ENCODE peak calls at places on chromosomes 7 and 10, in eight cellular contexts. One of them, this sample, is unnamed.

GRCh38 chr10:89092981-89093380 is 102.4 kb downstream of the FAS start:
- DNase-seq in IMR-90: no peak
- DNase-seq in neural progenitor cell: no peak
- DNase-seq in Calu3: no peak
- DNase-seq in choroid plexus epithelial cell: no peak
- DNase-seq in GM12864: no peak
- DNase-seq in foreskin keratinocyte: no peak
- DNase-seq in stomach: no peak
- DNase-seq in this sample: no peak

GRCh38 chr7:93902777-93903423 is 3.5 kb upstream of the GNGT1 start:
- DNase-seq in IMR-90: peak; percentile 75
- DNase-seq in neural progenitor cell: peak; percentile 62
- DNase-seq in Calu3: peak; percentile 7
- DNase-seq in choroid plexus epithelial cell: peak; percentile 85
- DNase-seq in GM12864: no peak
- DNase-seq in foreskin keratinocyte: peak; percentile 21
- DNase-seq in stomach: no peak
- DNase-seq in this sample: peak; percentile 20

GRCh38 chr10:5090551-5090950 is 3.7 kb upstream of the AKR1C3 start:
- DNase-seq in IMR-90: no peak
- DNase-seq in neural progenitor cell: no peak
- DNase-seq in Calu3: peak; percentile 24
- DNase-seq in choroid plexus epithelial cell: peak; percentile 47
- DNase-seq in GM12864: no peak
- DNase-seq in foreskin keratinocyte: peak; percentile 66
- DNase-seq in stomach: no peak
- DNase-seq in this sample: no peak

GRCh38 chr7:17535776-17536175 is 237.3 kb downstream of the AHR start:
- DNase-seq in IMR-90: peak; percentile 53
- DNase-seq in neural progenitor cell: no peak
- DNase-seq in Calu3: no peak
- DNase-seq in choroid plexus epithelial cell: peak; percentile 50
- DNase-seq in GM12864: no peak
- DNase-seq in foreskin keratinocyte: no peak
- DNase-seq in stomach: no peak
- DNase-seq in this sample: no peak

GRCh38 chr10:71735709-71736569 is 16.4 kb upstream of the C10orf105 start:
- DNase-seq in IMR-90: no peak
- DNase-seq in neural progenitor cell: no peak
- DNase-seq in Calu3: no peak
- DNase-seq in choroid plexus epithelial cell: no peak
- DNase-seq in GM12864: no peak
- DNase-seq in foreskin keratinocyte: no peak
- DNase-seq in stomach: peak; percentile 39
- DNase-seq in this sample: no peak

GRCh38 chr7:132270517-132270916 is 305.8 kb downstream of the PLXNA4 start:
- DNase-seq in IMR-90: peak; percentile 12
- DNase-seq in neural progenitor cell: peak; percentile 41
- DNase-seq in Calu3: no peak
- DNase-seq in choroid plexus epithelial cell: peak; percentile 26
- DNase-seq in GM12864: no peak
- DNase-seq in foreskin keratinocyte: peak; percentile 11
- DNase-seq in stomach: no peak
- DNase-seq in this sample: no peak

GRCh38 chr10:8037941-8038894 is 16.3 kb upstream of the GATA3 start:
- DNase-seq in IMR-90: no peak
- DNase-seq in neural progenitor cell: peak; percentile 33
- DNase-seq in Calu3: no peak
- DNase-seq in choroid plexus epithelial cell: no peak
- DNase-seq in GM12864: no peak
- DNase-seq in foreskin keratinocyte: no peak
- DNase-seq in stomach: no peak
- DNase-seq in this sample: no peak

GRCh38 chr7:114865564-114865963 is 56.3 kb upstream of the MDFIC start:
- DNase-seq in IMR-90: peak; percentile 64
- DNase-seq in neural progenitor cell: peak; percentile 64
- DNase-seq in Calu3: peak; percentile 63
- DNase-seq in choroid plexus epithelial cell: peak; percentile 81
- DNase-seq in GM12864: peak; percentile 40
- DNase-seq in foreskin keratinocyte: peak; percentile 42
- DNase-seq in stomach: peak; percentile 39
- DNase-seq in this sample: peak; percentile 59

GRCh38 chr7:150567168-150567567 is at the start of gene GIMAP4:
- DNase-seq in IMR-90: no peak
- DNase-seq in neural progenitor cell: no peak
- DNase-seq in Calu3: no peak
- DNase-seq in choroid plexus epithelial cell: no peak
- DNase-seq in GM12864: no peak
- DNase-seq in foreskin keratinocyte: no peak
- DNase-seq in stomach: no peak
- DNase-seq in this sample: no peak

GRCh38 chr10:103231047-103231551 is 14.6 kb upstream of the RPEL1 start:
- DNase-seq in IMR-90: peak; percentile 97
- DNase-seq in neural progenitor cell: peak; percentile 83
- DNase-seq in Calu3: peak; percentile 41
- DNase-seq in choroid plexus epithelial cell: peak; percentile 96
- DNase-seq in GM12864: no peak
- DNase-seq in foreskin keratinocyte: peak; percentile 95
- DNase-seq in stomach: peak; percentile 46
- DNase-seq in this sample: peak; percentile 28

GRCh38 chr7:137694405-137694804 is 152.4 kb downstream of the DGKI start:
- DNase-seq in IMR-90: peak; percentile 17
- DNase-seq in neural progenitor cell: no peak
- DNase-seq in Calu3: no peak
- DNase-seq in choroid plexus epithelial cell: no peak
- DNase-seq in GM12864: no peak
- DNase-seq in foreskin keratinocyte: no peak
- DNase-seq in stomach: no peak
- DNase-seq in this sample: no peak

GRCh38 chr10:60480865-60481563 is 91.3 kb upstream of the ANK3 start:
- DNase-seq in IMR-90: peak; percentile 76
- DNase-seq in neural progenitor cell: no peak
- DNase-seq in Calu3: peak; percentile 60
- DNase-seq in choroid plexus epithelial cell: peak; percentile 69
- DNase-seq in GM12864: no peak
- DNase-seq in foreskin keratinocyte: peak; percentile 92
- DNase-seq in stomach: peak; percentile 39
- DNase-seq in this sample: no peak

GRCh38 chr10:125823663-125824251 is 411 bp downstream of the BCCIP start:
- DNase-seq in IMR-90: peak; percentile 1
- DNase-seq in neural progenitor cell: peak; percentile 35
- DNase-seq in Calu3: no peak
- DNase-seq in choroid plexus epithelial cell: peak; percentile 19
- DNase-seq in GM12864: no peak
- DNase-seq in foreskin keratinocyte: peak; percentile 1
- DNase-seq in stomach: no peak
- DNase-seq in this sample: peak; percentile 12

GRCh38 chr10:75097666-75098285 is 13.7 kb upstream of the SAMD8 start:
- DNase-seq in IMR-90: peak; percentile 26
- DNase-seq in neural progenitor cell: peak; percentile 50
- DNase-seq in Calu3: no peak
- DNase-seq in choroid plexus epithelial cell: peak; percentile 34
- DNase-seq in GM12864: no peak
- DNase-seq in foreskin keratinocyte: no peak
- DNase-seq in stomach: no peak
- DNase-seq in this sample: no peak

GRCh38 chr7:142808802-142809583 is 38.2 kb downstream of the PRSS2 start:
- DNase-seq in IMR-90: peak; percentile 7
- DNase-seq in neural progenitor cell: no peak
- DNase-seq in Calu3: peak; percentile 45
- DNase-seq in choroid plexus epithelial cell: no peak
- DNase-seq in GM12864: peak; percentile 95
- DNase-seq in foreskin keratinocyte: peak; percentile 35
- DNase-seq in stomach: peak; percentile 56
- DNase-seq in this sample: no peak

GRCh38 chr7:104903044-104903443 is 111.0 kb upstream of the KMT2E start:
- DNase-seq in IMR-90: peak; percentile 30
- DNase-seq in neural progenitor cell: no peak
- DNase-seq in Calu3: no peak
- DNase-seq in choroid plexus epithelial cell: no peak
- DNase-seq in GM12864: no peak
- DNase-seq in foreskin keratinocyte: no peak
- DNase-seq in stomach: no peak
- DNase-seq in this sample: no peak

GRCh38 chr10:78861456-78862327 is 207.1 kb upstream of the ZMIZ1 start:
- DNase-seq in IMR-90: no peak
- DNase-seq in neural progenitor cell: no peak
- DNase-seq in Calu3: no peak
- DNase-seq in choroid plexus epithelial cell: no peak
- DNase-seq in GM12864: no peak
- DNase-seq in foreskin keratinocyte: no peak
- DNase-seq in stomach: no peak
- DNase-seq in this sample: no peak

GRCh38 chr7:157299613-157300405 is 37.0 kb upstream of the DNAJB6 start:
- DNase-seq in IMR-90: no peak
- DNase-seq in neural progenitor cell: no peak
- DNase-seq in Calu3: peak; percentile 67
- DNase-seq in choroid plexus epithelial cell: no peak
- DNase-seq in GM12864: no peak
- DNase-seq in foreskin keratinocyte: peak; percentile 74
- DNase-seq in stomach: no peak
- DNase-seq in this sample: no peak
- TF ChIP-seq CTCF in IMR-90: no peak
- TF ChIP-seq CTCF in neural progenitor cell: peak; percentile 5
- TF ChIP-seq CTCF in Calu3: peak; percentile 25
- TF ChIP-seq CTCF in choroid plexus epithelial cell: no peak
- TF ChIP-seq CTCF in GM12864: peak; percentile 52
- TF ChIP-seq CTCF in foreskin keratinocyte: peak; percentile 39
- TF ChIP-seq CTCF in stomach: no peak
- TF ChIP-seq CTCF in this sample: no peak

GRCh38 chr10:80530251-80530650 is 7.5 kb upstream of the SH2D4B start:
- DNase-seq in IMR-90: peak; percentile 22
- DNase-seq in neural progenitor cell: no peak
- DNase-seq in Calu3: peak; percentile 77
- DNase-seq in choroid plexus epithelial cell: peak; percentile 39
- DNase-seq in GM12864: no peak
- DNase-seq in foreskin keratinocyte: no peak
- DNase-seq in stomach: no peak
- DNase-seq in this sample: no peak
- TF ChIP-seq CTCF in IMR-90: peak; percentile 35
- TF ChIP-seq CTCF in neural progenitor cell: peak; percentile 10
- TF ChIP-seq CTCF in Calu3: peak; percentile 72
- TF ChIP-seq CTCF in choroid plexus epithelial cell: peak; percentile 46
- TF ChIP-seq CTCF in GM12864: no peak
- TF ChIP-seq CTCF in foreskin keratinocyte: peak; percentile 67
- TF ChIP-seq CTCF in stomach: no peak
- TF ChIP-seq CTCF in this sample: no peak

DNA sequence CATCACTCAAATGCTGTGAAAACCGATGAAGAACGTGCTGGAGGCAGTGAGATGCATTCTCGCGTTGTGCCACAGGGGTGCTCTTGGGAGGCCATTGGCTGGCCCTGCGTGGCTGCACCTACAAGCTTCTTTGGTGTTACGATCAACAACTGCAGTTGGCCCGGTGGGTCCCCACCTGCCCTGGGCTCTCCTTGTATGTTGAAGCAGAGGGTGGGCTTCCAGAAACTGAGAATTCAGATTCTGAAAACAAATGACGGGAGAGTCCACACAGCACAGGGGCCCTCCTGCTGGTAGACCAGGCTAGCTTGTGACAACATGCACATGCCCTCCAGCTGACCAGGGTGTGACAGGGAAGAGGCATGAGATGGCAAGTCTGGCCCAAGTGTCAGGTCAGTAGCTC is 23.7 kb upstream of the DDC start:
- DNase-seq in IMR-90: no peak
- DNase-seq in neural progenitor cell: no peak
- DNase-seq in Calu3: no peak
- DNase-seq in choroid plexus epithelial cell: peak; percentile 7
- DNase-seq in GM12864: no peak
- DNase-seq in foreskin keratinocyte: no peak
- DNase-seq in stomach: no peak
- DNase-seq in this sample: no peak
- TF ChIP-seq CTCF in IMR-90: no peak
- TF ChIP-seq CTCF in neural progenitor cell: peak; percentile 25
- TF ChIP-seq CTCF in Calu3: peak; percentile 40
- TF ChIP-seq CTCF in choroid plexus epithelial cell: peak; percentile 28
- TF ChIP-seq CTCF in GM12864: peak; percentile 31
- TF ChIP-seq CTCF in foreskin keratinocyte: peak; percentile 23
- TF ChIP-seq CTCF in stomach: peak; percentile 7
- TF ChIP-seq CTCF in this sample: peak; percentile 36

DNA sequence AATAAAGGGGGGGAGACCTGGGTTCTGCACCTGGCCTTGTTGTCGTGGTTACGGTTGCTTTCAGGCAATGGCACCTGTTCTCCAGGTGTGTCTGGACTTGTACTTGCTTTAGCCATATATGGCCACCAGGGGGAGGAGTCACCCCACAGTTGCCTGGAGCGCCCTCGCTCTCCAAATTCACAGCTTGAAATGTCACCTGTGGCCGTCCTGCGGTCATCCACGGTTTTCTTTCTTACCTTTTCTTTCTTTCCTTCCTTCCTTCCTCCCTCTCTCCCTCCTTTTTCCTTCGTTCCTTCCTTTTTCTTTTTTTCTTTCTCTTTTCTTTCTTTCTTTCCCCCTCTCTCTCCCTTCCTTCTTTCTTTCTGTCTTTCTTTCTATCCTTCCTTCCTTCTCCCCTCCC is 157.2 kb upstream of the ZNF92 start:
- DNase-seq in IMR-90: peak; percentile 16
- DNase-seq in neural progenitor cell: peak; percentile 76
- DNase-seq in Calu3: peak; percentile 72
- DNase-seq in choroid plexus epithelial cell: peak; percentile 62
- DNase-seq in GM12864: peak; percentile 13
- DNase-seq in foreskin keratinocyte: peak; percentile 46
- DNase-seq in stomach: peak; percentile 79
- DNase-seq in this sample: peak; percentile 64
- TF ChIP-seq CTCF in IMR-90: peak; percentile 49
- TF ChIP-seq CTCF in neural progenitor cell: peak; percentile 77
- TF ChIP-seq CTCF in Calu3: peak; percentile 48
- TF ChIP-seq CTCF in choroid plexus epithelial cell: peak; percentile 79
- TF ChIP-seq CTCF in GM12864: peak; percentile 81
- TF ChIP-seq CTCF in foreskin keratinocyte: peak; percentile 74
- TF ChIP-seq CTCF in stomach: peak; percentile 59
- TF ChIP-seq CTCF in this sample: peak; percentile 90